ENCODE peak calls at places on chromosomes 3 and 15, in eight cellular contexts. J is AG10803, Z is uterus, F is H1, W is fibroblast of pulmonary artery, B is suprapubic skin, U is HFF-Myc, H is amniotic stem cell. D is an unnamed sample.

GRCh38 chr3:128289534-128289933 is 136.3 kb downstream of the EEFSEC start:
- DNase-seq in F (no peak), H (no peak), J (no peak), B (no peak), U (no peak), Z (no peak), W (no peak), D (no peak)

GRCh38 chr3:125054436-125055164 is 1.2 kb downstream of the HEG1 start:
- DNase-seq in H (no peak), F (no peak), J (peak), Z (peak), W (peak), B (no peak), U (no peak), D (no peak)

GRCh38 chr3:13197281-13197680 is 124.1 kb upstream of the IQSEC1 start:
- DNase-seq in W (no peak), Z (no peak), H (no peak), F (no peak), B (no peak), U (no peak), J (no peak), D (no peak)

GRCh38 chr15:81955709-81956108 is 90.1 kb downstream of the MEX3B start:
- DNase-seq in H (no peak), B (no peak), Z (no peak), F (no peak), U (no peak), W (no peak), J (peak), D (no peak)

GRCh38 chr3:121834079-121834730 is 655 bp downstream of the IQCB1 start:
- DNase-seq in U (no peak), F (no peak), H (no peak), B (no peak), Z (no peak), W (peak), J (no peak), D (peak)

GRCh38 chr3:129608087-129608935 is 1.8 kb upstream of the PLXND1 start:
- DNase-seq in F (no peak), H (no peak), W (peak), Z (no peak), B (no peak), J (peak), U (no peak), D (peak)

GRCh38 chr3:58608648-58609047 is 31.5 kb upstream of the FAM107A start:
- DNase-seq in W (no peak), H (no peak), B (no peak), Z (no peak), U (no peak), J (no peak), F (no peak), D (no peak)

GRCh38 chr3:2001306-2002108 is 97.2 kb upstream of the CNTN4 start:
- DNase-seq in B (no peak), F (no peak), W (no peak), U (no peak), Z (no peak), H (no peak), J (no peak), D (no peak)

GRCh38 chr15:22895465-22896190 is 57.2 kb downstream of the NIPA2 start:
- DNase-seq in W (peak), J (no peak), U (no peak), Z (no peak), F (no peak), H (no peak), B (no peak), D (no peak)